ENCODE peak calls at places on chromosomes 11 and 22, in six cellular contexts. G is Calu3, U is fibroblast of pulmonary artery, Q is foreskin keratinocyte, I is left ventricle myocardium inferior, V is GM20000. H is an unnamed sample.

GRCh38 chr11:14637868-14638409 is 5.7 kb upstream of the PDE3B start:
- DNase-seq in U (no peak), Q (no peak), V (no peak), I (no peak), G (no peak), H (no peak)

GRCh38 chr11:33060271-33060670 is 20.9 kb downstream of the TCP11L1 start:
- DNase-seq in V (no peak), Q (no peak), I (no peak), U (no peak), G (no peak), H (no peak)

GRCh38 chr11:77188912-77189491 is 61.0 kb downstream of the MYO7A start:
- DNase-seq in I (no peak), Q (no peak), U (no peak), G (no peak), V (no peak), H (no peak)

GRCh38 chr22:27746918-27747317 is 54.6 kb downstream of the MN1 start:
- DNase-seq in V (no peak), G (no peak), I (no peak), Q (no peak), U (no peak), H (no peak)

GRCh38 chr11:68666854-68667253 is 17.5 kb upstream of the GAL start:
- DNase-seq in U (no peak), Q (no peak), G (no peak), I (no peak), V (no peak), H (no peak)

GRCh38 chr11:2884424-2884815 is 1.2 kb downstream of the CDKN1C start:
- DNase-seq in V (no peak), Q (no peak), G (peak), I (peak), U (peak), H (no peak)

GRCh38 chr11:86666193-86666592 is 6.2 kb downstream of the ME3 start:
- DNase-seq in U (no peak), V (no peak), I (no peak), G (no peak), Q (peak), H (peak)

GRCh38 chr11:108718466-108718865 is 53.6 kb downstream of the DDX10 start:
- DNase-seq in I (no peak), V (no peak), G (no peak), Q (no peak), U (no peak), H (no peak)

GRCh38 chr22:37229805-37230672 is 14.0 kb downstream of the RAC2 start:
- DNase-seq in Q (no peak), I (peak), U (no peak), V (peak), G (no peak), H (peak)

GRCh38 chr11:114262681-114263509 is 33.3 kb upstream of the NNMT start:
- DNase-seq in U (peak), Q (no peak), V (no peak), G (peak), I (no peak), H (peak)

GRCh38 chr22:41501209-41501608 is 32.3 kb downstream of the ACO2 start:
- DNase-seq in Q (no peak), U (no peak), V (peak), I (no peak), G (no peak), H (peak)

GRCh38 chr11:111665779-111666178 is 63.5 kb downstream of the SIK2 start:
- DNase-seq in V (peak), G (no peak), I (no peak), Q (no peak), U (peak), H (peak)

GRCh38 chr11:75576445-75577049 is 14.5 kb downstream of the SERPINH1 start:
- DNase-seq in I (no peak), Q (no peak), V (peak), U (peak), G (peak), H (peak)

GRCh38 chr11:112962854-112963367 is 1.7 kb downstream of the NCAM1 start:
- DNase-seq in Q (no peak), U (no peak), V (peak), G (no peak), I (peak), H (no peak)

GRCh38 chr11:93718057-93718563 is 23.2 kb downstream of the TAF1D start:
- DNase-seq in U (peak), V (peak), I (no peak), Q (no peak), G (no peak), H (no peak)

GRCh38 chr11:93720522-93720921 is 20.8 kb downstream of the TAF1D start:
- DNase-seq in U (no peak), Q (no peak), I (no peak), G (no peak), V (no peak), H (no peak)

GRCh38 chr11:93715797-93716396 is 25.4 kb downstream of the TAF1D start:
- DNase-seq in G (no peak), Q (no peak), I (no peak), V (no peak), U (no peak), H (no peak)

GRCh38 chr11:93717501-93717900 is 23.8 kb downstream of the TAF1D start:
- DNase-seq in V (no peak), U (no peak), Q (no peak), I (no peak), G (no peak), H (no peak)

DNA sequence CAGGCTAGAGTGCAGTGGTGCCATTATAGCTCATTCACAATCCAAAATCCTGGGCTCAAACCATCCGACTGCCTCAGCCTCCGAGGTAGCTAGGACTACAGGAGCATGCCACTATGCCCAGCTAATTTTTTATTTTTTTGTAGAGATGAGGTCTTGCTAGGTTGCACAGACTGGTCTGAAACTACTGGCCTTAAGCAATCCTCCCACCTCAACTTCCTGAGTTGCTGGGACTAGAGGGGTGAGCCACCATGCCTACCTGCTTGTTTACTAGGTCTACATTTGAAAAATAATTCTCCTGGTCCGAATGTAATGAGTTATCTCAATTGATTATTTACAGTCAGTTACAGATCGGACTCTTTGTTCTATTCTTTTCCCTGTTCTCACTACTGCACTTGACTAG is 22.0 kb downstream of the TAF1D start:
- DNase-seq in U (no peak), Q (no peak), G (no peak), V (no peak), I (no peak), H (no peak)
- TF ChIP-seq CTCF in U (no peak), Q (no peak), G (no peak), V (no peak), I (no peak), H (no peak)

DNA sequence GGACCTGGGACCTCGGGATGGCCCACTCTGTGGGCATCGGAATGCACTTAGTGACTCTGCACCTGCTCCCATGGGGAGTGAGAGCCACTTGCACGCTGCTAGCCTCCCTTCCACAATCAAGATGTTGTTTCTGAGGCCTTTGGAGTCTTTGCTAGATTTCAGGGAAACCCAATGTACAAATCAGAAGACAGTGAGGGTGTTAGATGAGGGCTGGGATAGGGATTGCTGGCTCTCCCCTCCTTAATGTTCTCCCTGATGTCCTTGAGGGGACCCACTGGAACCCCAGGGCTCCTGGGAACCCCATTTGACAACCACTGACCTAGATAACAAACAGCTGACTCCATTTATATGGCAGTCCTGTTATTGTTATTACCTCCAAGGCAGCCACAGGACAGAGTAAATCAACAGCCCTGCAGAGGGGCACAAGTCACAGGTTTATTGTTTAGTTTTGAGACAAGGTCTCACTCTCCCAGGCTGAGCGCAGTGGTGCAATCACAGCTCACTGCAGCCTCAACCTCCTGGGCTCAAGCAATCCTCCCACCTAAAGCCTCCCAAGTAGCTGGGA is 31.3 kb upstream of the COMT start:
- DNase-seq in Q (no peak), I (no peak), U (no peak), V (no peak), G (no peak), H (no peak)
- TF ChIP-seq CTCF in Q (no peak), I (peak), U (no peak), V (no peak), G (peak), H (no peak)

DNA sequence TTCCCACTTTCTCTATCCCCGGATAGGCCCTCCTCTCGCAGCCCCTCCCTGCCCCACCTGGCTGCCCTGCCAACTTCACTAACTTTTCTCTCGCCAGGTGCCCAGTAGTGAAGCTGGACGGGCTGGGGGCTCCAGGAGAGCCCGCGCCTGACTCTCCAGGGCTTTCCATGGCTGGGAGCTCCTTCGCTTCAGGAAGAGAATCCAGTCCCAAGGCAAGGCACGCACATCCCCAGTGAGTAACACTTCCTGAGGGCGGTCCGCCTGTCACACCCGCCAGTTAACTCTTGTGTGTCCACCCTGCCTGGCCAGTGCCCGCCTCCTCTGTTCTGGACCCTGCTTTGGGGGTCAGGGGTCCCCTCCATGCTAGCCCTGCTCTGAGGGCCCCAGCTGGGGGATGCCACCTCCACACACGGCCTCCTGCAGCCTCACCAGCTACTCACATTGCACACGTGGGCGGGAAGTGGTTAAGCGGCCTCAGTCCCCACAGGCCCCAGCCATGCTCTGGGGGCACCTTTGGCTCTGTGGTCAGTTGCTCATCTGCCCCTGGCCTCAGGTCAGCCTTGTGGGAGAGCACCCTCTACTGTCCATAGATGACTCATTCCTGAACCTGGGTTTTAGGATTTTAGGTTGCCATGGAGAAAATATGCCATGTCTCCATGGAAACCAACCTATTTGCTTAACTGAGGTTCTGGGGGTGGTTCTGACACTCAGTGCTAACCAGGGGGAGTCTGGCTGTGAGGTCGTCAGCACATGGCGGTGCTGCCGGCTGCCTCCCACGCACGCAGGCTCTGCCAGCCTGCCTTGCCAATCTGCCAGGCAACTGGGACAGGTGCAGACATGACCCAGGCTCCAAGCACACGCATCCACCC is at the start of gene RIN1:
- DNase-seq in U (peak), G (peak), I (no peak), V (peak), Q (peak), H (peak)
- TF ChIP-seq CTCF in U (peak), G (no peak), I (peak), V (no peak), Q (peak), H (no peak)

DNA sequence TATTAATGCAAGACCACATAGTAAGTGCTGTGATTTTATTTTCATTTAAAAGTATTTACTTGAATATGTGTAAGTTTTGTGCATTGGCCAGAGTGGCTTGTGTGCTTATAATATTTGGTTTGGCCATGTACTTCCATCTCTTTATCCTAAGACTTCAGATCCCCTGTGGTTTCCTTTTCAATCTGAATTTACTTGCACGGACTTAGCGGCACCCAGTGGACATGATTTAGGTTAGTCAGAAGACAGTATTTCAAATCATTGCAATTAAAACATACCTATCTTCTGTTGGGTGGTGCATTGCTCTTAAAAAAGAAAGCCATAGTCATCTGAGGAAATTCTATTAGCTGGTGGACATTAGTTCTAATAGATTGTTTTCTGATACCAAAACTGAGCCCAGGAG is 30.7 kb downstream of the PIWIL4 start:
- DNase-seq in G (no peak), Q (no peak), I (no peak), V (no peak), U (peak), H (peak)
- TF ChIP-seq CTCF in G (no peak), Q (peak), I (no peak), V (no peak), U (peak), H (no peak)

GRCh38 chr11:16883179-16883578 is 131.0 kb downstream of the PLEKHA7 start:
- DNase-seq in U (no peak), I (peak), G (peak), V (no peak), Q (no peak), H (peak)
- TF ChIP-seq CTCF in U (no peak), I (peak), G (no peak), V (no peak), Q (peak), H (peak)

DNA sequence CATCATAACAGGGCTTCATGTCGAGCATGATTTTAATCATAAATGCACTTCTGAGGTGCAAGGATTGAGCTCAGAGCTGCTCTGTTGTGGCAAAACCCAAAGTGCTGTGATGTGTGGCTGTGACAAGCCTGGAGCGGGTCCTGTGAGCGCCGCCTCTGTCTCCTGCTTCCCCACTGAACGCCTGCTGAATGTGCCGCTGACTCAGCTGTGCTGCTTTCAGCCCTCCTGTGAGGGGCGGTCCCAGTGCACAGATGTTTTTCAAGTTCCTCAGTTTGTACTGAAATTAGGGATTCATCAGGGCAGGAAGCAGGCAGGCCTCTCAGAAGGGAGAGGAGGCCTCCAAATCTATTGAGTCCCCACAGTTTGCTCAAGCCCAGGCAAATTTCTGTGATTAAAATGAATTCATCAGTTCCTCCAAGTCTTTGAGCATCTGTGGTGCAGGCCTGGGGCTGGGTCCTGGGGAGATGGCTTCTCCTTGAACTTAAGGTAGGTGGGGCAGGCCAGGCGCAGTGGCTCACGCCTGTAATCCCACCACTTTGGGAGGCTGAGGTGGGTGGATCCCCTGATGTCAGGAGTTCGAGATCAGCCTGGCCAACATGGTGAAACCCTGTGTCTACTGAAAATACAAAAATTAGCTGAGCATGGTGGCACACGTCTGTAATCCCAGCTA is 2.9 kb upstream of the GTSE1 start:
- DNase-seq in Q (no peak), G (no peak), I (peak), V (no peak), U (no peak), H (no peak)
- TF ChIP-seq CTCF in Q (no peak), G (no peak), I (no peak), V (no peak), U (no peak), H (no peak)

H was measured in bronchial epithelial cell.